ENCODE peak calls at places on chromosomes 2 and 18, in eight cellular contexts. One of them, this sample, is unnamed. For H3K4me1, the result is how much of the 10 kb centered on the place peaks cover.

GRCh38 chr2:113012436-113013335 is 7.4 kb downstream of the IL36A start:
- DNase-seq in mesendoderm: no peak
- DNase-seq in neuronal stem cell: no peak
- DNase-seq in vagina: no peak
- DNase-seq in colonic mucosa: no peak
- DNase-seq in IMR-90: peak
- DNase-seq in GM12878: no peak
- DNase-seq in right cardiac atrium: no peak
- DNase-seq in this sample: peak

GRCh38 chr2:145569108-145569507 is 1049.2 kb upstream of the ZEB2 start:
- DNase-seq in mesendoderm: no peak
- DNase-seq in neuronal stem cell: no peak
- DNase-seq in vagina: no peak
- DNase-seq in colonic mucosa: no peak
- DNase-seq in IMR-90: peak
- DNase-seq in GM12878: no peak
- DNase-seq in right cardiac atrium: no peak
- DNase-seq in this sample: no peak

GRCh38 chr2:96927420-96928171 is 57.7 kb upstream of the SEMA4C start:
- DNase-seq in mesendoderm: no peak
- DNase-seq in neuronal stem cell: no peak
- DNase-seq in vagina: no peak
- DNase-seq in colonic mucosa: no peak
- DNase-seq in IMR-90: no peak
- DNase-seq in GM12878: no peak
- DNase-seq in right cardiac atrium: peak
- DNase-seq in this sample: peak

GRCh38 chr2:224210495-224211472 is 171.7 kb upstream of the SERPINE2 start:
- DNase-seq in mesendoderm: peak
- DNase-seq in neuronal stem cell: no peak
- DNase-seq in vagina: no peak
- DNase-seq in colonic mucosa: no peak
- DNase-seq in IMR-90: no peak
- DNase-seq in GM12878: no peak
- DNase-seq in right cardiac atrium: no peak
- DNase-seq in this sample: no peak

GRCh38 chr2:17146358-17146757 is 371.9 kb downstream of the RAD51AP2 start:
- DNase-seq in mesendoderm: no peak
- DNase-seq in neuronal stem cell: no peak
- DNase-seq in vagina: no peak
- DNase-seq in colonic mucosa: no peak
- DNase-seq in IMR-90: no peak
- DNase-seq in GM12878: no peak
- DNase-seq in right cardiac atrium: no peak
- DNase-seq in this sample: no peak

GRCh38 chr18:34809697-34810096 is 99.6 kb downstream of the DTNA start:
- DNase-seq in mesendoderm: peak
- DNase-seq in neuronal stem cell: no peak
- DNase-seq in vagina: no peak
- DNase-seq in colonic mucosa: peak
- DNase-seq in IMR-90: peak
- DNase-seq in GM12878: no peak
- DNase-seq in right cardiac atrium: peak
- DNase-seq in this sample: peak

GRCh38 chr2:25960920-25961319 is 21.4 kb downstream of the KIF3C start:
- DNase-seq in mesendoderm: no peak
- DNase-seq in neuronal stem cell: no peak
- DNase-seq in vagina: no peak
- DNase-seq in colonic mucosa: no peak
- DNase-seq in IMR-90: peak
- DNase-seq in GM12878: no peak
- DNase-seq in right cardiac atrium: no peak
- DNase-seq in this sample: peak

GRCh38 chr2:213086566-213086965 is 64.8 kb downstream of the IKZF2 start:
- DNase-seq in mesendoderm: peak
- DNase-seq in neuronal stem cell: peak
- DNase-seq in vagina: no peak
- DNase-seq in colonic mucosa: no peak
- DNase-seq in IMR-90: no peak
- DNase-seq in GM12878: no peak
- DNase-seq in right cardiac atrium: no peak
- DNase-seq in this sample: peak

GRCh38 chr2:223494987-223495386 is 107.2 kb downstream of the SCG2 start:
- DNase-seq in mesendoderm: no peak
- DNase-seq in neuronal stem cell: no peak
- DNase-seq in vagina: no peak
- DNase-seq in colonic mucosa: no peak
- DNase-seq in IMR-90: peak
- DNase-seq in GM12878: no peak
- DNase-seq in right cardiac atrium: no peak
- DNase-seq in this sample: no peak

GRCh38 chr2:186588940-186589732 is 720 bp upstream of the ITGAV start:
- DNase-seq in mesendoderm: no peak
- DNase-seq in neuronal stem cell: no peak
- DNase-seq in vagina: no peak
- DNase-seq in colonic mucosa: peak
- DNase-seq in IMR-90: no peak
- DNase-seq in GM12878: no peak
- DNase-seq in right cardiac atrium: no peak
- DNase-seq in this sample: no peak

GRCh38 chr18:37419272-37419671 is 146.3 kb downstream of the CELF4 start:
- DNase-seq in mesendoderm: peak
- DNase-seq in neuronal stem cell: no peak
- DNase-seq in vagina: no peak
- DNase-seq in colonic mucosa: no peak
- DNase-seq in IMR-90: peak
- DNase-seq in GM12878: no peak
- DNase-seq in right cardiac atrium: no peak
- DNase-seq in this sample: no peak

GRCh38 chr18:9575558-9575957 is 38.8 kb downstream of the PPP4R1 start:
- DNase-seq in mesendoderm: peak
- DNase-seq in neuronal stem cell: peak
- DNase-seq in vagina: no peak
- DNase-seq in colonic mucosa: peak
- DNase-seq in IMR-90: peak
- DNase-seq in GM12878: no peak
- DNase-seq in right cardiac atrium: peak
- DNase-seq in this sample: peak

GRCh38 chr18:48858676-48859075 is 92.1 kb downstream of the SMAD7 start:
- DNase-seq in mesendoderm: no peak
- DNase-seq in neuronal stem cell: no peak
- DNase-seq in vagina: no peak
- DNase-seq in colonic mucosa: no peak
- DNase-seq in IMR-90: no peak
- DNase-seq in GM12878: no peak
- DNase-seq in right cardiac atrium: no peak
- DNase-seq in this sample: no peak

GRCh38 chr18:24949908-24950307 is 402.1 kb downstream of the ZNF521 start:
- DNase-seq in mesendoderm: no peak
- DNase-seq in neuronal stem cell: no peak
- DNase-seq in vagina: no peak
- DNase-seq in colonic mucosa: no peak
- DNase-seq in IMR-90: no peak
- DNase-seq in GM12878: no peak
- DNase-seq in right cardiac atrium: no peak
- DNase-seq in this sample: no peak

GRCh38 chr2:29478641-29479040 is 363.4 kb downstream of the CLIP4 start:
- DNase-seq in mesendoderm: no peak
- DNase-seq in neuronal stem cell: no peak
- DNase-seq in vagina: no peak
- DNase-seq in colonic mucosa: no peak
- DNase-seq in IMR-90: no peak
- DNase-seq in GM12878: no peak
- DNase-seq in right cardiac atrium: no peak
- DNase-seq in this sample: no peak

GRCh38 chr18:22167471-22168151 is 1.8 kb upstream of the GATA6 start:
- DNase-seq in mesendoderm: peak
- DNase-seq in neuronal stem cell: peak
- DNase-seq in vagina: no peak
- DNase-seq in colonic mucosa: peak
- DNase-seq in IMR-90: no peak
- DNase-seq in GM12878: no peak
- DNase-seq in right cardiac atrium: peak
- DNase-seq in this sample: peak

GRCh38 chr18:9348766-9349165 is 14.2 kb downstream of the TWSG1 start:
- DNase-seq in mesendoderm: no peak
- DNase-seq in neuronal stem cell: no peak
- DNase-seq in vagina: no peak
- DNase-seq in colonic mucosa: no peak
- DNase-seq in IMR-90: peak
- DNase-seq in GM12878: no peak
- DNase-seq in right cardiac atrium: no peak
- DNase-seq in this sample: no peak

GRCh38 chr2:43798300-43798699 is 24.5 kb downstream of the DYNC2LI1 start:
- DNase-seq in mesendoderm: peak
- DNase-seq in neuronal stem cell: no peak
- DNase-seq in vagina: no peak
- DNase-seq in colonic mucosa: no peak
- DNase-seq in IMR-90: no peak
- DNase-seq in GM12878: no peak
- DNase-seq in right cardiac atrium: no peak
- DNase-seq in this sample: peak

GRCh38 chr2:188050716-188051115 is 241.0 kb upstream of the GULP1 start:
- DNase-seq in mesendoderm: no peak
- DNase-seq in neuronal stem cell: no peak
- DNase-seq in vagina: no peak
- DNase-seq in colonic mucosa: no peak
- DNase-seq in IMR-90: no peak
- DNase-seq in GM12878: no peak
- DNase-seq in right cardiac atrium: no peak
- DNase-seq in this sample: no peak

DNA sequence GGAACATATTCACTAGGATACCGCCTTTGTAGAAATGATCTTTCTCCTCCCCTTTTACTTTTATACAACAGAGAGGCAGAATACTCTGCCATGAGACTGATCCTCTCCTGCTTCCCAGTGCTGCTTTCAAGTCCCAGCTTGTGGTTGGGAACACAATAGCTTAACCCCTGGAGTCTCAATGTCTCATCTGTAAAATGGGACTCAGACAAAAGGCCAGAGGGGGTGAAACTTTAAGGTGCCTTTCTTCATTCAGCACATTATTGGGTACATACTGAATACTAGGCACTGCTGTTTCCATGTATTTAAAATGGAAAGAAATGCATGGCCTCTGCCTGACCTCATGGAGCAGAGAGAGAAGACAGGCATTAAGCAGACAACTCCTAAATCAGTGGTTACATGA is 53.8 kb downstream of the MAP4K4 start:
- DNase-seq in mesendoderm: no peak
- DNase-seq in neuronal stem cell: no peak
- DNase-seq in vagina: no peak
- DNase-seq in colonic mucosa: no peak
- DNase-seq in IMR-90: no peak
- DNase-seq in GM12878: no peak
- DNase-seq in right cardiac atrium: no peak
- DNase-seq in this sample: no peak
- H3K4me1 ChIP-seq in mesendoderm: under half
- H3K4me1 ChIP-seq in neuronal stem cell: under half
- H3K4me1 ChIP-seq in vagina: half or more
- H3K4me1 ChIP-seq in colonic mucosa: under half
- H3K4me1 ChIP-seq in IMR-90: under half
- H3K4me1 ChIP-seq in GM12878: under half
- H3K4me1 ChIP-seq in right cardiac atrium: under half
- H3K4me1 ChIP-seq in this sample: half or more

GRCh38 chr2:177295479-177295878 is 31.0 kb upstream of the NFE2L2 start:
- DNase-seq in mesendoderm: no peak
- DNase-seq in neuronal stem cell: no peak
- DNase-seq in vagina: no peak
- DNase-seq in colonic mucosa: no peak
- DNase-seq in IMR-90: peak
- DNase-seq in GM12878: no peak
- DNase-seq in right cardiac atrium: no peak
- DNase-seq in this sample: peak

GRCh38 chr2:177291701-177292100 is 27.2 kb upstream of the NFE2L2 start:
- DNase-seq in mesendoderm: no peak
- DNase-seq in neuronal stem cell: no peak
- DNase-seq in vagina: no peak
- DNase-seq in colonic mucosa: no peak
- DNase-seq in IMR-90: no peak
- DNase-seq in GM12878: no peak
- DNase-seq in right cardiac atrium: no peak
- DNase-seq in this sample: no peak

GRCh38 chr2:177298191-177298590 is 33.7 kb upstream of the NFE2L2 start:
- DNase-seq in mesendoderm: no peak
- DNase-seq in neuronal stem cell: no peak
- DNase-seq in vagina: no peak
- DNase-seq in colonic mucosa: no peak
- DNase-seq in IMR-90: no peak
- DNase-seq in GM12878: no peak
- DNase-seq in right cardiac atrium: no peak
- DNase-seq in this sample: no peak

GRCh38 chr2:177296047-177296446 is 31.5 kb upstream of the NFE2L2 start:
- DNase-seq in mesendoderm: no peak
- DNase-seq in neuronal stem cell: no peak
- DNase-seq in vagina: no peak
- DNase-seq in colonic mucosa: no peak
- DNase-seq in IMR-90: peak
- DNase-seq in GM12878: no peak
- DNase-seq in right cardiac atrium: no peak
- DNase-seq in this sample: peak
- H3K4me1 ChIP-seq in mesendoderm: under half
- H3K4me1 ChIP-seq in neuronal stem cell: under half
- H3K4me1 ChIP-seq in vagina: under half
- H3K4me1 ChIP-seq in colonic mucosa: under half
- H3K4me1 ChIP-seq in IMR-90: under half
- H3K4me1 ChIP-seq in GM12878: under half
- H3K4me1 ChIP-seq in right cardiac atrium: under half
- H3K4me1 ChIP-seq in this sample: under half

GRCh38 chr2:98704499-98705332 is 26.2 kb downstream of the MGAT4A start:
- DNase-seq in mesendoderm: peak
- DNase-seq in neuronal stem cell: no peak
- DNase-seq in vagina: no peak
- DNase-seq in colonic mucosa: peak
- DNase-seq in IMR-90: no peak
- DNase-seq in GM12878: no peak
- DNase-seq in right cardiac atrium: no peak
- DNase-seq in this sample: no peak
- H3K4me1 ChIP-seq in mesendoderm: under half
- H3K4me1 ChIP-seq in neuronal stem cell: under half
- H3K4me1 ChIP-seq in vagina: under half
- H3K4me1 ChIP-seq in colonic mucosa: under half
- H3K4me1 ChIP-seq in IMR-90: under half
- H3K4me1 ChIP-seq in GM12878: under half
- H3K4me1 ChIP-seq in right cardiac atrium: under half
- H3K4me1 ChIP-seq in this sample: under half

DNA sequence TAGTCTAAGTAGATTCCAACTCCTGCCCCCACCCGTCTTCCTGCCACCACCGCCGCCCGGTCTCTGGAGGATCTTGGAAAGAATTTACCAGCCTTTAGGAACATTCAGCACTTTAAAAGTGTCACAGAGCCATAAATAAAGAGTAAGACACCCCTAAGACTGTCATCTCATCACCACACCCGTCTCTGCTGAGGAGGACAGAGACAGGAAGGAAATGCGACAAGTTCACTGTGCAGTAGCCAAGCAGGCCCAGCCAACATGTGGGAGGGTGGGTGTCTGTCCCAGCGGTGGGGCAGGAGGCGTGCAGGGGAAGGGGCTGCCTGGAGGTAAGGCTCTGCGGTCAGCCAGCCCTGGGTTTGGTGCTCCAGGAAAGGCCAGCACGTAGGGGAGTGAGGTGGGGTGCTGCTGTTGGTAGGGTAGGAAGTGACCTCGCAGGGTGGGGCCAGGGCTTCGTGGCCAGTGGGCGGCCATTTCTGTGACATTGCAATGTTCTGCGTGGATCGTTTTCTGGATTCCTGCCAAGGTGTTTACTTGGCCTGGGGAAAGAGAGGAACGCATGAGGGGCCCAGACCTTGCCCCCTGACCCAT is 111.6 kb downstream of the FAM210A start:
- DNase-seq in mesendoderm: no peak
- DNase-seq in neuronal stem cell: no peak
- DNase-seq in vagina: peak
- DNase-seq in colonic mucosa: no peak
- DNase-seq in IMR-90: no peak
- DNase-seq in GM12878: no peak
- DNase-seq in right cardiac atrium: peak
- DNase-seq in this sample: no peak
- H3K4me1 ChIP-seq in mesendoderm: under half
- H3K4me1 ChIP-seq in neuronal stem cell: under half
- H3K4me1 ChIP-seq in vagina: under half
- H3K4me1 ChIP-seq in colonic mucosa: under half
- H3K4me1 ChIP-seq in IMR-90: under half
- H3K4me1 ChIP-seq in GM12878: half or more
- H3K4me1 ChIP-seq in right cardiac atrium: under half
- H3K4me1 ChIP-seq in this sample: under half

This sample was measured in cardiac muscle cell.